ENCODE peak calls at places on chromosome 11, in four cellular contexts. S is A549, J is SK-N-SH, F is transverse colon. V is an unnamed sample.

GRCh38 chr11:68839953-68840641 is 1.6 kb downstream of the CPT1A start:
- DNase-seq in S (no peak), J (no peak), F (peak), V (peak)

GRCh38 chr11:59551651-59552521 is 40.5 kb downstream of the OR4D9 start:
- DNase-seq in S (peak), J (peak), F (no peak), V (no peak)

GRCh38 chr11:119832132-119832531 is 103.1 kb upstream of the NECTIN1 start:
- DNase-seq in S (no peak), J (peak), F (no peak), V (peak)

GRCh38 chr11:92380882-92381281 is 156.3 kb downstream of the FAT3 start:
- DNase-seq in S (no peak), J (no peak), F (no peak), V (no peak)

GRCh38 chr11:24198458-24198857 is 298.4 kb upstream of the LUZP2 start:
- DNase-seq in S (no peak), J (no peak), F (no peak), V (no peak)

GRCh38 chr11:105448703-105449079 is 161.2 kb upstream of the GRIA4 start:
- DNase-seq in S (no peak), J (no peak), F (no peak), V (no peak)

GRCh38 chr11:130510407-130511006 is 62.1 kb downstream of the ADAMTS15 start:
- DNase-seq in S (no peak), J (no peak), F (no peak), V (no peak)

GRCh38 chr11:19903620-19904069 is 191.0 kb downstream of the NAV2 start:
- DNase-seq in S (peak), J (peak), F (peak), V (peak)

GRCh38 chr11:117885777-117886176 is 9.3 kb upstream of the FXYD6 start:
- DNase-seq in S (no peak), J (no peak), F (peak), V (no peak)

GRCh38 chr11:36385121-36385530 is 89.0 kb downstream of the PRR5L start:
- DNase-seq in S (no peak), J (no peak), F (no peak), V (no peak)

GRCh38 chr11:64234840-64235379 is 526 bp downstream of the VEGFB start:
- DNase-seq in S (no peak), J (peak), F (peak), V (peak)

GRCh38 chr11:79174045-79175008 is 266.5 kb downstream of the TENM4 start:
- DNase-seq in S (no peak), J (no peak), F (no peak), V (no peak)

GRCh38 chr11:13962562-13963168 is at the start of gene SPON1:
- DNase-seq in S (no peak), J (peak), F (peak), V (peak)

GRCh38 chr11:64216879-64217278 is 9.1 kb downstream of the TRPT1 start:
- DNase-seq in S (no peak), J (peak), F (no peak), V (no peak)

GRCh38 chr11:129192150-129192549 is at the start of gene ARHGAP32:
- DNase-seq in S (peak), J (peak), F (peak), V (no peak)

GRCh38 chr11:65417702-65418430 is 4.7 kb upstream of the NEAT1 start:
- DNase-seq in S (no peak), J (peak), F (peak), V (no peak)

GRCh38 chr11:416051-416756 is 1.4 kb upstream of the SIGIRR start:
- DNase-seq in S (no peak), J (no peak), F (peak), V (no peak)

GRCh38 chr11:86795962-86796361 is 4.4 kb upstream of the PRSS23 start:
- DNase-seq in S (peak), J (no peak), F (no peak), V (no peak)

GRCh38 chr11:73389902-73390301 is 13.7 kb downstream of the RELT start:
- DNase-seq in S (no peak), J (no peak), F (no peak), V (no peak)

GRCh38 chr11:81496566-81496965 is 1237.1 kb downstream of the FAM181B start:
- DNase-seq in S (no peak), J (no peak), F (no peak), V (no peak)

GRCh38 chr11:2885017-2885675 is 429 bp downstream of the CDKN1C start:
- DNase-seq in S (peak), J (peak), F (peak), V (peak)

GRCh38 chr11:63951779-63952536 is 13.2 kb downstream of the NAA40 start:
- DNase-seq in S (no peak), J (no peak), F (no peak), V (peak)

V was measured in small intestine.